ENCODE peak calls at places on chromosomes 12 and 14, in ten cellular contexts. N is pancreas; U is HCT116; M is sigmoid colon; D is thyroid gland; Q is fibroblast of mammary gland; P is tibial artery; I is lower leg skin; L is CD8-positive, alpha-beta T cell; O is epithelial cell of esophagus. B is an unnamed sample.

GRCh38 chr14:33631021-33631420 is 319.9 kb downstream of the EGLN3 start:
- DNase-seq in I (no peak), U (no peak), D (no peak), L (no peak), Q (no peak), P (no peak), M (no peak), O (no peak), N (no peak), B (no peak)

GRCh38 chr14:105093426-105094192 is 28.4 kb upstream of the GPR132 start:
- DNase-seq in L (peak; percentile 45), D (peak; percentile 89), Q (peak; percentile 49), N (peak; percentile 91), O (peak; percentile 79), P (peak; percentile 84), I (no peak), U (peak; percentile 77), M (peak; percentile 87), B (no peak)

GRCh38 chr12:46675736-46676135 is 150.1 kb downstream of the SLC38A4 start:
- DNase-seq in P (no peak), L (no peak), O (peak; percentile 54), M (no peak), I (no peak), U (no peak), Q (peak; percentile 62), D (peak; percentile 16), N (peak; percentile 47), B (no peak)

GRCh38 chr14:22641851-22642250 is 2.3 kb downstream of the OR6J1 start:
- DNase-seq in L (no peak), D (no peak), N (no peak), O (no peak), Q (no peak), M (no peak), I (no peak), U (no peak), P (no peak), B (no peak)

GRCh38 chr12:124321040-124321481 is 26.2 kb downstream of the RFLNA start:
- DNase-seq in D (peak; percentile 60), M (no peak), P (peak; percentile 81), N (peak; percentile 88), O (peak; percentile 59), I (peak; percentile 43), U (no peak), L (peak; percentile 36), Q (peak; percentile 43), B (no peak)

GRCh38 chr12:1662761-1663439 is 28.0 kb upstream of the ADIPOR2 start:
- DNase-seq in U (peak; percentile 87), O (peak; percentile 74), Q (peak; percentile 28), I (no peak), D (peak; percentile 66), P (peak; percentile 70), M (peak; percentile 78), L (no peak), N (peak; percentile 84), B (no peak)

GRCh38 chr12:76820888-76821482 is 57.1 kb downstream of the ZDHHC17 start:
- DNase-seq in M (no peak), L (no peak), Q (peak; percentile 40), O (peak; percentile 55), P (no peak), I (no peak), U (peak; percentile 7), N (no peak), D (peak; percentile 27), B (no peak)

GRCh38 chr12:47407730-47408129 is 298.1 kb downstream of the RPAP3 start:
- DNase-seq in O (no peak), P (no peak), N (no peak), I (no peak), M (no peak), L (no peak), Q (no peak), U (no peak), D (no peak), B (no peak)

GRCh38 chr12:108747563-108747962 is 16.2 kb upstream of the CORO1C start:
- DNase-seq in O (no peak), I (no peak), D (no peak), M (peak; percentile 28), N (no peak), U (no peak), L (no peak), Q (no peak), P (no peak), B (no peak)

GRCh38 chr12:97425380-97425779 is 37.2 kb upstream of the RMST start:
- DNase-seq in N (no peak), P (no peak), O (no peak), M (no peak), U (no peak), D (no peak), L (no peak), Q (no peak), I (no peak), B (no peak)

GRCh38 chr14:66507181-66507721 is 696 bp upstream of the GPHN start:
- DNase-seq in O (no peak), U (peak; percentile 34), D (no peak), Q (no peak), I (no peak), N (no peak), M (no peak), P (no peak), L (no peak), B (no peak)

GRCh38 chr12:6873094-6874006 is at the start of gene SPSB2:
- DNase-seq in P (peak; percentile 99), M (peak; percentile 99), D (peak; percentile 99), N (peak; percentile 99), I (peak; percentile 95), Q (peak; percentile 92), L (peak; percentile 100), U (peak; percentile 89), O (peak; percentile 95), B (no peak)

GRCh38 chr12:6872073-6873048 is 742 bp downstream of the SPSB2 start:
- DNase-seq in N (peak; percentile 94), D (peak; percentile 84), P (peak; percentile 91), M (peak; percentile 91), U (peak; percentile 49), O (peak; percentile 76), I (peak; percentile 76), Q (peak; percentile 62), L (peak; percentile 80), B (no peak)

GRCh38 chr12:6868211-6869048 is 1.1 kb downstream of the TPI1 start:
- DNase-seq in L (no peak), I (no peak), Q (peak; percentile 31), N (peak; percentile 37), P (no peak), O (peak; percentile 18), D (no peak), M (no peak), U (no peak), B (no peak)

GRCh38 chr12:6869049-6870021 is 2.0 kb downstream of the TPI1 start:
- DNase-seq in N (peak; percentile 87), L (peak; percentile 80), I (peak; percentile 81), M (peak; percentile 91), P (peak; percentile 85), D (peak; percentile 81), O (peak; percentile 80), Q (peak; percentile 76), U (peak; percentile 64), B (no peak)

GRCh38 chr12:6871052-6871957 is 1.8 kb downstream of the SPSB2 start:
- DNase-seq in D (no peak), O (peak; percentile 87), L (no peak), I (no peak), M (no peak), P (no peak), U (peak; percentile 56), N (peak; percentile 67), Q (no peak), B (no peak)
- H3K4me3 ChIP-seq in D (no peak overlapping the region), O (peak overlapping the region; percentile 83), L (peak overlapping the region; percentile 99), I (no peak overlapping the region), M (peak overlapping the region; percentile 85), P (peak overlapping the region; percentile 73), U (peak overlapping the region; percentile 73), N (no peak overlapping the region), Q (peak overlapping the region; percentile 82), B (peak overlapping the region; percentile 65)

GRCh38 chr12:40331886-40332285 is 107.1 kb downstream of the LRRK2 start:
- DNase-seq in I (no peak), Q (peak; percentile 24), M (no peak), N (no peak), P (no peak), L (no peak), O (peak; percentile 62), D (no peak), U (no peak), B (no peak)

GRCh38 chr12:40342010-40342409 is 117.2 kb downstream of the LRRK2 start:
- DNase-seq in L (no peak), U (no peak), O (no peak), D (no peak), P (no peak), Q (no peak), M (no peak), N (no peak), I (no peak), B (no peak)

GRCh38 chr12:40338071-40338470 is 113.3 kb downstream of the LRRK2 start:
- DNase-seq in Q (no peak), P (no peak), U (no peak), L (no peak), I (no peak), N (no peak), M (no peak), O (no peak), D (no peak), B (no peak)

GRCh38 chr12:40336573-40337199 is 111.9 kb downstream of the LRRK2 start:
- DNase-seq in U (no peak), I (no peak), Q (peak; percentile 27), N (no peak), M (no peak), P (no peak), L (no peak), D (no peak), O (peak; percentile 39), B (no peak)
- TF ChIP-seq CTCF in U (peak; percentile 54), I (no peak), Q (peak; percentile 61), N (peak; percentile 17), M (peak; percentile 15), P (peak; percentile 41), L (no peak), D (no peak), O (peak; percentile 60), B (peak; percentile 55)

DNA sequence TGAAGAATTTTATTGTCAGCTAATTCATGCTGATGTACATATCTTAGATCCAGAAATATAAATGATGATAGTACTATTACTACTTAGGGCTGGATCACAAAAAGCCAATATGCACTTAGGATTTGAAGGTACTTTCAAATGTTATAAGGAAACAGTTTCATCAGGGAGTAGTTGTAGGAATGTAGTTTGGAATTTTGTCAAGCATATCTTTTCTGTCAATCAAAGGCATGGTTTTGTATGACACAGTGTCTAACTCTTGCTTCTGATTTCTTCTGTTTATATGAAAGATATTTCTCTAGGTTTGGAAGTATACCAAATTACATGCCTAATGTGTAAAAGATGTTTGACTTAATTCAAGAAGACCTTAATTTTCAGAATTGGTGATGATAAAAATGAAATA is 135.7 kb downstream of the RAD51B start:
- DNase-seq in Q (no peak), M (no peak), O (no peak), I (no peak), P (no peak), U (no peak), N (no peak), L (no peak), D (no peak), B (no peak)
- H3K4me3 ChIP-seq in Q (no peak overlapping the region), M (no peak overlapping the region), O (no peak overlapping the region), I (no peak overlapping the region), P (no peak overlapping the region), U (no peak overlapping the region), N (no peak overlapping the region), L (no peak overlapping the region), D (no peak overlapping the region), B (no peak overlapping the region)

DNA sequence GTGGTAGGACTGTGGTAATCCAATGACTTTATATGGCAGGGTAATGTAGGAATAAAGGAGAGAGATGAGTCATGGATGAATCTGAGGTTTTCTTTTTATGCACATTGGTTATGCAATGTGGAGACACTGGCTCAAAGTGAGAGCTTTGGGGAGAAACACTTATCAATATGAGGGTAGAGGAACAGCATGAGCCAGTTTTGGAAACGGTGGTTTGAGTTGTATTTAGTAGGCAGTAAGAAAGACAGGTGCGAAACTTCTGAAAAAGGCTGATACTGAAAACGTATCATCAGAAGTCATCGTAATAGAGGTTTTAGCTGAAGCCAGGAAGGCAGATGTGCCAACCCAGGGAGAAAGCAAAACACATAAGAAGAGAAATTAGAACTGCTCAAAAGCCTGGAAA is 854.8 kb upstream of the SEL1L start:
- DNase-seq in M (no peak), N (no peak), D (no peak), U (no peak), I (no peak), P (no peak), L (no peak), Q (no peak), O (no peak), B (no peak)
- TF ChIP-seq CTCF in M (no peak), N (no peak), D (no peak), U (no peak), I (no peak), P (no peak), L (no peak), Q (no peak), O (no peak), B (no peak)